ENCODE peak calls at places on chromosomes 3 and 15, in ten cellular contexts. U is H4; X is neural crest cell; M is stimulated activated CD8-positive, alpha-beta memory T cell treated with anti-CD3 and anti-CD28 coated beads, Interleukin-15, amount 100 ng/mL, for 1 hour; B is NCI-H69; Y is islet precursor cell; E is stimulated activated CD4-positive, alpha-beta T cell treated with anti-CD3 and anti-CD28 coated beads, Interleukin-2, amount 100 ng/mL, for 48 hours; I is central memory CD4-positive, alpha-beta T cell; Q is CD8-positive, alpha-beta memory T cell; A is occipital lobe. Z is an unnamed sample.

GRCh38 chr3:187985636-187986035 is 168.3 kb upstream of the LPP start:
- DNase-seq in U (no peak), X (no peak), M (no peak), B (no peak), Y (no peak), E (no peak), I (no peak), Q (no peak), A (no peak), Z (no peak)

GRCh38 chr15:25088261-25088790 is 133.5 kb downstream of the SNRPN start:
- DNase-seq in U (no peak), X (no peak), M (no peak), B (no peak), Y (peak), E (no peak), I (no peak), Q (no peak), A (no peak), Z (no peak)

GRCh38 chr3:194772241-194773000 is 86.7 kb downstream of the FAM43A start:
- DNase-seq in U (no peak), X (no peak), M (no peak), B (no peak), Y (peak), E (no peak), I (no peak), Q (no peak), A (peak), Z (no peak)

GRCh38 chr15:25863067-25863967 is at the start of gene ATP10A:
- DNase-seq in U (no peak), X (peak), M (no peak), B (no peak), Y (no peak), E (peak), I (peak), Q (peak), A (no peak), Z (no peak)

GRCh38 chr3:175728566-175728965 is 869.4 kb downstream of the NAALADL2 start:
- DNase-seq in U (no peak), X (no peak), M (no peak), B (peak), Y (no peak), E (no peak), I (no peak), Q (no peak), A (no peak), Z (no peak)

GRCh38 chr15:89358435-89358754 is 23.8 kb upstream of the POLG start:
- DNase-seq in U (no peak), X (no peak), M (no peak), B (no peak), Y (no peak), E (no peak), I (no peak), Q (no peak), A (no peak), Z (no peak)

GRCh38 chr3:114363554-114364202 is 69.8 kb downstream of the TIGIT start:
- DNase-seq in U (no peak), X (no peak), M (no peak), B (no peak), Y (no peak), E (no peak), I (no peak), Q (no peak), A (no peak), Z (no peak)

GRCh38 chr3:157532529-157533297 is 29.5 kb upstream of the VEPH1 start:
- DNase-seq in U (peak), X (peak), M (no peak), B (peak), Y (no peak), E (no peak), I (no peak), Q (no peak), A (no peak), Z (peak)

GRCh38 chr3:110583373-110583935 is 488.2 kb upstream of the NECTIN3 start:
- DNase-seq in U (no peak), X (no peak), M (no peak), B (no peak), Y (no peak), E (no peak), I (no peak), Q (no peak), A (no peak), Z (no peak)

GRCh38 chr15:69973102-69973714 is 124.5 kb downstream of the TLE3 start:
- DNase-seq in U (peak), X (no peak), M (no peak), B (no peak), Y (peak), E (peak), I (no peak), Q (no peak), A (no peak), Z (peak)

GRCh38 chr15:91385301-91385700 is 285.2 kb downstream of the SV2B start:
- DNase-seq in U (no peak), X (no peak), M (no peak), B (peak), Y (no peak), E (no peak), I (no peak), Q (no peak), A (no peak), Z (no peak)

GRCh38 chr15:35519536-35520149 is 26.3 kb downstream of the DPH6 start:
- DNase-seq in U (peak), X (no peak), M (no peak), B (peak), Y (no peak), E (no peak), I (peak), Q (no peak), A (no peak), Z (peak)

GRCh38 chr3:56415672-56416071 is 52.6 kb downstream of the ERC2 start:
- DNase-seq in U (peak), X (no peak), M (no peak), B (no peak), Y (no peak), E (no peak), I (no peak), Q (no peak), A (peak), Z (no peak)

GRCh38 chr15:66603301-66604179 is 37.7 kb upstream of the LCTL start:
- DNase-seq in U (peak), X (peak), M (peak), B (peak), Y (peak), E (peak), I (peak), Q (peak), A (no peak), Z (peak)

GRCh38 chr15:28955160-28955502 is 69.4 kb downstream of the APBA2 start:
- DNase-seq in U (peak), X (no peak), M (no peak), B (peak), Y (no peak), E (no peak), I (no peak), Q (no peak), A (no peak), Z (no peak)

GRCh38 chr3:123283074-123283473 is 81.3 kb downstream of the SEC22A start:
- DNase-seq in U (no peak), X (no peak), M (no peak), B (no peak), Y (peak), E (no peak), I (no peak), Q (no peak), A (no peak), Z (no peak)

GRCh38 chr3:42704136-42704841 is 1.7 kb upstream of the HHATL start:
- DNase-seq in U (no peak), X (no peak), M (no peak), B (no peak), Y (peak), E (no peak), I (no peak), Q (no peak), A (no peak), Z (no peak)

GRCh38 chr3:105274958-105275357 is 91.8 kb upstream of the ALCAM start:
- DNase-seq in U (no peak), X (no peak), M (no peak), B (no peak), Y (no peak), E (no peak), I (no peak), Q (no peak), A (no peak), Z (no peak)

GRCh38 chr3:8888296-8888915 is 74.9 kb downstream of the RAD18 start:
- DNase-seq in U (no peak), X (no peak), M (no peak), B (no peak), Y (no peak), E (no peak), I (no peak), Q (no peak), A (no peak), Z (no peak)

GRCh38 chr3:131973731-131974130 is 61.1 kb downstream of the CPNE4 start:
- DNase-seq in U (no peak), X (no peak), M (no peak), B (no peak), Y (no peak), E (no peak), I (no peak), Q (no peak), A (no peak), Z (no peak)

GRCh38 chr3:74469151-74469550 is 145.3 kb downstream of the CNTN3 start:
- DNase-seq in U (no peak), X (no peak), M (no peak), B (no peak), Y (no peak), E (no peak), I (no peak), Q (no peak), A (no peak), Z (no peak)

GRCh38 chr3:172098698-172099494 is 59.5 kb downstream of the FNDC3B start:
- DNase-seq in U (no peak), X (no peak), M (no peak), B (peak), Y (peak), E (no peak), I (no peak), Q (no peak), A (no peak), Z (peak)

GRCh38 chr3:47041114-47041513 is 61.6 kb downstream of the NBEAL2 start:
- DNase-seq in U (no peak), X (no peak), M (no peak), B (no peak), Y (no peak), E (no peak), I (no peak), Q (no peak), A (no peak), Z (no peak)

GRCh38 chr3:153176197-153176596 is 14.2 kb downstream of the RAP2B start:
- DNase-seq in U (no peak), X (no peak), M (no peak), B (no peak), Y (no peak), E (no peak), I (no peak), Q (no peak), A (no peak), Z (no peak)

GRCh38 chr3:13582366-13583250 is 33.7 kb downstream of the FBLN2 start:
- DNase-seq in U (no peak), X (no peak), M (no peak), B (no peak), Y (no peak), E (no peak), I (no peak), Q (no peak), A (no peak), Z (no peak)

GRCh38 chr3:14989943-14990753 is 42.8 kb downstream of the NR2C2 start:
- DNase-seq in U (no peak), X (no peak), M (no peak), B (peak), Y (peak), E (no peak), I (no peak), Q (no peak), A (no peak), Z (no peak)

GRCh38 chr3:28590851-28591250 is 242.2 kb upstream of the AZI2 start:
- DNase-seq in U (peak), X (no peak), M (no peak), B (no peak), Y (no peak), E (no peak), I (no peak), Q (no peak), A (no peak), Z (peak)

GRCh38 chr3:33184863-33185262 is 33.7 kb downstream of the SUSD5 start:
- DNase-seq in U (no peak), X (no peak), M (no peak), B (no peak), Y (no peak), E (no peak), I (no peak), Q (no peak), A (no peak), Z (no peak)

GRCh38 chr3:127709320-127710060 is 36.7 kb downstream of the ABTB1 start:
- DNase-seq in U (no peak), X (no peak), M (no peak), B (no peak), Y (peak), E (no peak), I (no peak), Q (no peak), A (no peak), Z (no peak)

GRCh38 chr15:34993877-34994276 is 5.8 kb upstream of the ZNF770 start:
- DNase-seq in U (no peak), X (no peak), M (no peak), B (no peak), Y (no peak), E (peak), I (no peak), Q (no peak), A (no peak), Z (no peak)

GRCh38 chr3:7025581-7026300 is 164.8 kb downstream of the GRM7 start:
- DNase-seq in U (no peak), X (no peak), M (no peak), B (no peak), Y (no peak), E (no peak), I (no peak), Q (no peak), A (no peak), Z (no peak)

GRCh38 chr3:146087121-146087520 is 73.9 kb downstream of the PLOD2 start:
- DNase-seq in U (no peak), X (no peak), M (no peak), B (no peak), Y (no peak), E (no peak), I (no peak), Q (no peak), A (no peak), Z (no peak)

GRCh38 chr15:82699726-82700125 is 9.9 kb downstream of the AP3B2 start:
- DNase-seq in U (peak), X (no peak), M (no peak), B (no peak), Y (peak), E (no peak), I (no peak), Q (no peak), A (no peak), Z (no peak)

GRCh38 chr3:15360786-15361493 is 28.6 kb upstream of the SH3BP5 start:
- DNase-seq in U (no peak), X (no peak), M (no peak), B (no peak), Y (no peak), E (no peak), I (no peak), Q (no peak), A (no peak), Z (no peak)

GRCh38 chr3:140432176-140432753 is 245.6 kb upstream of the TRIM42 start:
- DNase-seq in U (no peak), X (no peak), M (no peak), B (peak), Y (peak), E (no peak), I (no peak), Q (no peak), A (no peak), Z (no peak)

GRCh38 chr3:110806924-110807323 is 264.7 kb upstream of the NECTIN3 start:
- DNase-seq in U (peak), X (no peak), M (no peak), B (no peak), Y (no peak), E (no peak), I (no peak), Q (no peak), A (no peak), Z (no peak)

GRCh38 chr3:69764861-69765260 is 25.6 kb downstream of the MITF start:
- DNase-seq in U (peak), X (no peak), M (no peak), B (no peak), Y (peak), E (no peak), I (no peak), Q (no peak), A (no peak), Z (no peak)

GRCh38 chr3:195086341-195086740 is 184.6 kb downstream of the XXYLT1 start:
- DNase-seq in U (no peak), X (no peak), M (no peak), B (no peak), Y (no peak), E (no peak), I (no peak), Q (no peak), A (no peak), Z (no peak)

Z was measured in COLO829.